ENCODE peak calls at places on chromosomes 2 and 18, in seven cellular contexts. Q, F, V, G, S, C and J are unnamed samples.

GRCh38 chr2:149365826-149366583 is 35.6 kb downstream of the LYPD6 start:
- DNase-seq in C (peak), Q (no peak), G (no peak), S (no peak), V (no peak), F (peak), J (no peak)

GRCh38 chr2:23533014-23533730 is 148.2 kb downstream of the KLHL29 start:
- DNase-seq in V (no peak), C (no peak), Q (no peak), S (peak), F (no peak), G (no peak), J (peak)

GRCh38 chr2:218030409-218031195 is 27.8 kb upstream of the TNS1 start:
- DNase-seq in V (no peak), Q (peak), G (no peak), C (no peak), S (no peak), F (no peak), J (no peak)

GRCh38 chr2:33788044-33788443 is 188.9 kb upstream of the FAM98A start:
- DNase-seq in Q (no peak), V (no peak), S (no peak), F (no peak), C (peak), G (no peak), J (no peak)

GRCh38 chr2:100291152-100291970 is 30.9 kb downstream of the LONRF2 start:
- DNase-seq in S (no peak), C (peak), Q (no peak), V (peak), F (peak), G (no peak), J (no peak)

GRCh38 chr2:176565641-176566323 is 296.5 kb downstream of the MTX2 start:
- DNase-seq in C (peak), F (no peak), G (no peak), S (no peak), V (no peak), Q (no peak), J (no peak)

GRCh38 chr2:85954918-85955420 is 66.2 kb upstream of the ST3GAL5 start:
- DNase-seq in Q (no peak), F (no peak), S (no peak), V (peak), C (no peak), G (no peak), J (no peak)

GRCh38 chr2:11583840-11584529 is 50.1 kb downstream of the GREB1 start:
- DNase-seq in F (peak), C (peak), S (peak), V (peak), Q (peak), G (peak), J (peak)

GRCh38 chr2:124289060-124289459 is 264.0 kb downstream of the CNTNAP5 start:
- DNase-seq in S (no peak), V (no peak), Q (no peak), C (no peak), F (no peak), G (no peak), J (no peak)

GRCh38 chr18:6487027-6487426 is 72.3 kb upstream of the L3MBTL4 start:
- DNase-seq in Q (no peak), F (no peak), S (peak), C (no peak), G (no peak), V (no peak), J (peak)

GRCh38 chr2:233814436-233814835 is 36.3 kb downstream of the MROH2A start:
- DNase-seq in G (no peak), Q (no peak), V (no peak), C (no peak), F (no peak), S (no peak), J (no peak)

GRCh38 chr2:200483729-200484198 is 26.1 kb downstream of the KCTD18 start:
- DNase-seq in C (peak), S (peak), V (peak), G (no peak), F (peak), Q (peak), J (peak)

GRCh38 chr2:47727956-47728355 is 55.0 kb upstream of the MSH6 start:
- DNase-seq in F (no peak), C (no peak), S (no peak), Q (no peak), V (no peak), G (no peak), J (no peak)

GRCh38 chr2:55236992-55237543 is 4.6 kb downstream of the RPS27A start:
- DNase-seq in Q (no peak), V (no peak), G (no peak), F (no peak), S (no peak), C (no peak), J (no peak)

GRCh38 chr2:144147356-144147755 is 372.6 kb downstream of the ZEB2 start:
- DNase-seq in Q (no peak), F (no peak), G (no peak), S (no peak), C (no peak), V (no peak), J (no peak)

GRCh38 chr18:30623401-30624065 is 419.0 kb downstream of the DSC3 start:
- DNase-seq in G (no peak), Q (no peak), V (no peak), C (peak), F (no peak), S (no peak), J (no peak)

GRCh38 chr2:172225786-172226185 is 123.1 kb upstream of the DLX2 start:
- DNase-seq in Q (no peak), C (no peak), V (no peak), F (no peak), G (no peak), S (no peak), J (no peak)

GRCh38 chr2:30398488-30398887 is 48.6 kb upstream of the LCLAT1 start:
- DNase-seq in G (no peak), Q (no peak), C (no peak), F (no peak), S (no peak), V (no peak), J (no peak)